ENCODE peak calls at places on chromosomes 7 and 10, in eight cellular contexts. Y is tibial artery, S is stomach, T is sigmoid colon, E is upper lobe of right lung, U is cardiac muscle cell, P is endodermal cell, H is fibroblast of mammary gland. O is an unnamed sample.

GRCh38 chr7:99021941-99022560 is 121.9 kb downstream of the SMURF1 start:
- DNase-seq in Y (peak), S (peak), T (peak), E (no peak), U (peak), P (peak), H (peak), O (peak)

GRCh38 chr10:117894339-117894738 is 152.4 kb downstream of the RAB11FIP2 start:
- DNase-seq in Y (no peak), S (no peak), T (no peak), E (no peak), U (no peak), P (no peak), H (no peak), O (no peak)

GRCh38 chr7:149729586-149729982 is 43.8 kb downstream of the ZNF467 start:
- DNase-seq in Y (peak), S (no peak), T (peak), E (peak), U (no peak), P (no peak), H (no peak), O (no peak)

GRCh38 chr7:101581891-101582290 is 47.2 kb downstream of the MYL10 start:
- DNase-seq in Y (no peak), S (no peak), T (no peak), E (no peak), U (no peak), P (peak), H (no peak), O (no peak)

GRCh38 chr10:87092861-87093460 is 1.7 kb downstream of the GLUD1 start:
- DNase-seq in Y (no peak), S (no peak), T (no peak), E (no peak), U (peak), P (peak), H (peak), O (no peak)

GRCh38 chr10:97422921-97423420 is 3.0 kb upstream of the PGAM1 start:
- DNase-seq in Y (no peak), S (no peak), T (no peak), E (no peak), U (peak), P (no peak), H (peak), O (peak)

GRCh38 chr7:24911213-24911603 is 68.8 kb downstream of the OSBPL3 start:
- DNase-seq in Y (no peak), S (no peak), T (no peak), E (no peak), U (peak), P (no peak), H (no peak), O (peak)

GRCh38 chr10:126851414-126851813 is 53.8 kb upstream of the DOCK1 start:
- DNase-seq in Y (no peak), S (no peak), T (no peak), E (no peak), U (no peak), P (no peak), H (no peak), O (no peak)

GRCh38 chr7:101021703-101022102 is 1.8 kb downstream of the MUC17 start:
- DNase-seq in Y (no peak), S (no peak), T (no peak), E (no peak), U (no peak), P (no peak), H (no peak), O (no peak)

GRCh38 chr10:87659571-87660483 is at the start of gene PAPSS2:
- DNase-seq in Y (peak), S (peak), T (peak), E (peak), U (peak), P (peak), H (peak), O (peak)

GRCh38 chr10:100745882-100746412 is 565 bp downstream of the PAX2 start:
- DNase-seq in Y (no peak), S (no peak), T (peak), E (no peak), U (no peak), P (peak), H (no peak), O (no peak)

GRCh38 chr10:88763441-88763840 is 3.6 kb downstream of the LIPN start:
- DNase-seq in Y (no peak), S (no peak), T (no peak), E (no peak), U (no peak), P (no peak), H (no peak), O (peak)

GRCh38 chr10:78470267-78471103 is 436.8 kb downstream of the RPS24 start:
- DNase-seq in Y (no peak), S (no peak), T (no peak), E (no peak), U (no peak), P (no peak), H (peak), O (no peak)

GRCh38 chr7:46072722-46073121 is 151.7 kb upstream of the IGFBP3 start:
- DNase-seq in Y (no peak), S (no peak), T (no peak), E (no peak), U (peak), P (no peak), H (peak), O (peak)

GRCh38 chr10:58335306-58336005 is 650 bp downstream of the UBE2D1 start:
- DNase-seq in Y (peak), S (peak), T (peak), E (peak), U (peak), P (peak), H (peak), O (peak)

GRCh38 chr10:126350216-126350992 is 37.9 kb downstream of the ADAM12 start:
- DNase-seq in Y (no peak), S (no peak), T (no peak), E (no peak), U (peak), P (no peak), H (peak), O (peak)

GRCh38 chr7:140867467-140868314 is 57.0 kb downstream of the BRAF start:
- DNase-seq in Y (no peak), S (no peak), T (no peak), E (no peak), U (no peak), P (no peak), H (no peak), O (no peak)

GRCh38 chr10:77146937-77147336 is 490.7 kb downstream of the KCNMA1 start:
- DNase-seq in Y (no peak), S (no peak), T (no peak), E (no peak), U (no peak), P (no peak), H (no peak), O (no peak)

GRCh38 chr10:90837486-90837885 is 20.4 kb downstream of the HTR7 start:
- DNase-seq in Y (no peak), S (no peak), T (no peak), E (no peak), U (no peak), P (no peak), H (no peak), O (no peak)

GRCh38 chr10:69160809-69161225 is 19.2 kb upstream of the SUPV3L1 start:
- DNase-seq in Y (no peak), S (no peak), T (no peak), E (no peak), U (no peak), P (no peak), H (no peak), O (no peak)

GRCh38 chr10:79929409-79929904 is 19.4 kb downstream of the SFTPD start:
- DNase-seq in Y (peak), S (peak), T (peak), E (peak), U (peak), P (peak), H (peak), O (peak)

GRCh38 chr10:77274046-77274795 is 363.4 kb downstream of the KCNMA1 start:
- DNase-seq in Y (no peak), S (no peak), T (peak), E (no peak), U (no peak), P (no peak), H (peak), O (no peak)

GRCh38 chr10:80487791-80488538 is 33.9 kb downstream of the TSPAN14 start:
- DNase-seq in Y (peak), S (peak), T (no peak), E (peak), U (no peak), P (no peak), H (no peak), O (no peak)

GRCh38 chr10:114879541-114880158 is 58.1 kb downstream of the FHIP2A start:
- DNase-seq in Y (no peak), S (no peak), T (no peak), E (no peak), U (peak), P (peak), H (peak), O (peak)

GRCh38 chr10:101070098-101070497 is 8.3 kb downstream of the KAZALD1 start:
- DNase-seq in Y (no peak), S (peak), T (no peak), E (no peak), U (no peak), P (no peak), H (peak), O (no peak)

GRCh38 chr7:137935849-137936508 is 65.9 kb downstream of the CREB3L2 start:
- DNase-seq in Y (no peak), S (no peak), T (no peak), E (no peak), U (no peak), P (no peak), H (peak), O (no peak)

GRCh38 chr7:134327896-134328295 is 11.2 kb upstream of the SLC35B4 start:
- DNase-seq in Y (no peak), S (no peak), T (no peak), E (no peak), U (peak), P (peak), H (peak), O (peak)

GRCh38 chr7:154484406-154484805 is 432.2 kb downstream of the DPP6 start:
- DNase-seq in Y (no peak), S (no peak), T (no peak), E (no peak), U (no peak), P (peak), H (no peak), O (no peak)

GRCh38 chr10:34137955-34138354 is 677.1 kb downstream of the PARD3 start:
- DNase-seq in Y (no peak), S (no peak), T (no peak), E (no peak), U (no peak), P (no peak), H (peak), O (no peak)

GRCh38 chr10:82574081-82574480 is 699.1 kb downstream of the NRG3 start:
- DNase-seq in Y (no peak), S (no peak), T (no peak), E (no peak), U (no peak), P (no peak), H (no peak), O (no peak)

GRCh38 chr10:126225672-126226007 is 162.6 kb downstream of the ADAM12 start:
- DNase-seq in Y (no peak), S (no peak), T (no peak), E (no peak), U (peak), P (no peak), H (peak), O (no peak)

GRCh38 chr7:139893999-139894398 is 64.9 kb downstream of the TBXAS1 start:
- DNase-seq in Y (no peak), S (no peak), T (no peak), E (no peak), U (no peak), P (no peak), H (no peak), O (no peak)

GRCh38 chr10:86403183-86403797 is 36.7 kb upstream of the GRID1 start:
- DNase-seq in Y (no peak), S (no peak), T (no peak), E (no peak), U (no peak), P (no peak), H (no peak), O (no peak)

GRCh38 chr10:88932539-88933256 is 19.9 kb downstream of the ACTA2 start:
- DNase-seq in Y (peak), S (peak), T (peak), E (no peak), U (peak), P (peak), H (peak), O (peak)

GRCh38 chr10:109941193-109941872 is 18.0 kb upstream of the XPNPEP1 start:
- DNase-seq in Y (no peak), S (no peak), T (no peak), E (no peak), U (no peak), P (no peak), H (no peak), O (no peak)

GRCh38 chr7:2003931-2004812 is 228.6 kb downstream of the MAD1L1 start:
- DNase-seq in Y (peak), S (no peak), T (peak), E (peak), U (no peak), P (peak), H (no peak), O (no peak)

GRCh38 chr10:32795598-32796183 is 162.3 kb downstream of the ITGB1 start:
- DNase-seq in Y (no peak), S (no peak), T (no peak), E (no peak), U (peak), P (peak), H (peak), O (peak)

GRCh38 chr10:71946700-71947099 is 17.5 kb upstream of the CHST3 start:
- DNase-seq in Y (no peak), S (no peak), T (no peak), E (no peak), U (no peak), P (no peak), H (no peak), O (no peak)

GRCh38 chr10:99235872-99236626 is 397 bp upstream of the HPSE2 start:
- DNase-seq in Y (no peak), S (no peak), T (no peak), E (no peak), U (peak), P (peak), H (no peak), O (no peak)

GRCh38 chr7:27235387-27236052 is 7.1 kb upstream of the EVX1 start:
- DNase-seq in Y (no peak), S (peak), T (peak), E (peak), U (peak), P (peak), H (peak), O (no peak)
- TF ChIP-seq CTCF in Y (no peak), S (no peak), T (no peak), E (peak), U (peak), P (peak), H (no peak), O (no peak)

DNA sequence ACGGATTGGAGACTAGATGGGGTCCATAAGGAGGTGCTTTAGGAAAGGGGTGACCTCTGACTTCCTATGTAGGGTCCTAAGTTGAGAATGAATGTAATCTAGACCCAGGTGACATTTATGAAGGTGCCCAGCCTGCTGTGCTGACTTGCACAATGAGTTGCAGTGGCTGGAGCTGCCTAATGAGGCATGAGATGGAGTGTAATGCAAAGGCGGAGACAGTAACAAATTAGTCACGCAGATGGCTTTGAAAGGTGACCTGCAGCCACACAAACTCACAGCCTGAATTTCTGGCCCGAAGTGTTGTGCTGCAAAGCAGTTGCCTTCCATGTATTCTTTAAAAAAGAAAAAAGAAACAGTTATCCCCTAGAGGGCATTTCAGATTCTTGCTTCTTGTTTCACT is 239.8 kb downstream of the ADRA2A start:
- DNase-seq in Y (no peak), S (no peak), T (no peak), E (no peak), U (no peak), P (no peak), H (no peak), O (no peak)
- H3K4me3 ChIP-seq in Y (no peak), S (no peak), T (peak), E (no peak), U (no peak), P (no peak), H (no peak), O (no peak)

DNA sequence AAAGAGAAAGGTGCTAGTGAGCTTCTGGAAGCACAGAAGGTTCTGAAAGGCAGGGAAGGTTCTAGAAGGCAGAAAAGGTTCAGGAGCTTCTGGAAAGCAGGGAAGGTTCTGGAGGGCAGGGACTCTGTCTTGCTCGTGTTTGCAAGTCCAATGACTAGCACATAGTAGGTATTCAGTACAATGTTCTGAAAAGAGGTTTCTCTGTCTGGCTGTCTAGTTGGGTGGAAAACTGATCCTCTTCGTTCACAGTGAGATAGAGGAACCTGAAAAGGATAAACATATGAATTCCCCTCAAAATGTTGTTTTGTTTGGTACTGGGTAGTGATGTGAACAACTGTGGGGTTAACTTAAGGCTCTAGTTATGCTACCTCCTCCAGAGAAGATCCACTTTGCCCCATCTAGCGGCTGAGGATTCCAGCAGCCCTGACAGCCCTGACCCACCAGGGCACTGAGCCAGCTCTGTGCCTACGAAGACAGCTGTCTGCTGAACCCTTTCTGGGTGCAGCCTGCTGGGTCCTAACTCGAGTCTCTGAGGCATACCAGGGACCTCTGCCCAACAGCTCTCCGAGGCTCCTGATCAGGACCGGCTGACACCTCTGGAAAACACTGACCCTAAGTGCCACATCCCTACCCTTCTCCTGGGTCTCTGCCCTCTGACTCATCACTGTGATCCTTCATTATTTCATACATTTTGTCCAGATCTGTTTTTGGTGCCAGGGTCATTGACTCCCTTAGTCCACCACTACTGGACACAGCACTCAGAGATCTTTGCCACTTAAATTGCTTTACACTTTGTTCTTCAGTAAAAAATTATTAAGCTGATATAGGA is 15.4 kb downstream of the PTPRN2 start:
- DNase-seq in Y (no peak), S (no peak), T (no peak), E (no peak), U (no peak), P (peak), H (peak), O (no peak)
- TF ChIP-seq CTCF in Y (no peak), S (no peak), T (no peak), E (no peak), U (no peak), P (peak), H (no peak), O (no peak)

GRCh38 chr7:22445871-22446270 is 54.1 kb downstream of the STEAP1B start:
- DNase-seq in Y (no peak), S (no peak), T (no peak), E (no peak), U (no peak), P (no peak), H (no peak), O (no peak)
- H3K4me3 ChIP-seq in Y (no peak), S (no peak), T (no peak), E (no peak), U (no peak), P (no peak), H (no peak), O (no peak)

DNA sequence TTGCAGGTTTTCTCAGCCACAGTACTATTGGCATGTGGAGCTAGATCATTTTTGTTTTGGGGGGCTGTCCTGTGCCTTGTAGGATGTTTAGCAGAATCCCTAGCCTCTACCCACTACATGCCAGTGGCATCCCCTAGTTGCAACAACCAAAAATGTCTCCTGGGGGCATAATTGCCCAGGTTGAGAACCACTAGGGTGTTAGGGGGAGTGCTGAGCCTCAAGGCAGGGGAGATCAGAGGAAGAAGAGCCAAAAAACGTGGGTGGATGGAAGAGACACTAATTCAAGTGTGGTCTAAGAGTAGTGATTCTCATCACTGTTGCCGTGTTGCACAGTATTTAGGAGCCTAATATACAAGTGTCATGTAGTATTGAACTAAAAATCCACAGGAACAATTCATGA is 31.7 kb upstream of the CCNY start:
- DNase-seq in Y (no peak), S (no peak), T (no peak), E (no peak), U (no peak), P (no peak), H (no peak), O (no peak)
- TF ChIP-seq CTCF in Y (no peak), S (no peak), T (no peak), E (no peak), U (no peak), P (peak), H (no peak), O (no peak)

GRCh38 chr10:62626817-62627216 is 177.7 kb upstream of the ADO start:
- DNase-seq in Y (no peak), S (no peak), T (no peak), E (no peak), U (peak), P (no peak), H (peak), O (peak)
- H3K4me3 ChIP-seq in Y (no peak), S (no peak), T (no peak), E (no peak), U (no peak), P (no peak), H (no peak), O (no peak)

GRCh38 chr7:818031-818699 is 14.1 kb upstream of the SUN1 start:
- DNase-seq in Y (no peak), S (no peak), T (peak), E (no peak), U (peak), P (no peak), H (peak), O (peak)
- TF ChIP-seq CTCF in Y (peak), S (no peak), T (no peak), E (peak), U (peak), P (peak), H (peak), O (peak)

GRCh38 chr7:44147026-44147881 is 6.1 kb upstream of the MYL7 start:
- DNase-seq in Y (peak), S (no peak), T (peak), E (no peak), U (peak), P (peak), H (no peak), O (no peak)

GRCh38 chr7:44144968-44145418 is 3.9 kb upstream of the MYL7 start:
- DNase-seq in Y (peak), S (no peak), T (peak), E (no peak), U (no peak), P (no peak), H (no peak), O (no peak)

GRCh38 chr7:44145969-44146897 is 5.1 kb upstream of the MYL7 start:
- DNase-seq in Y (peak), S (peak), T (peak), E (peak), U (peak), P (peak), H (peak), O (peak)

GRCh38 chr7:44144426-44144967 is 3.4 kb upstream of the MYL7 start:
- DNase-seq in Y (peak), S (no peak), T (peak), E (peak), U (no peak), P (no peak), H (no peak), O (no peak)

GRCh38 chr7:44145419-44145968 is 4.4 kb upstream of the MYL7 start:
- DNase-seq in Y (no peak), S (no peak), T (peak), E (no peak), U (peak), P (peak), H (no peak), O (no peak)
- H3K4me3 ChIP-seq in Y (peak), S (peak), T (peak), E (peak), U (peak), P (no peak), H (peak), O (peak)